ENCODE peak calls at places on chromosomes 12 and 14, in five cellular contexts. V, L, E, B and J are unnamed samples.

GRCh38 chr14:95045255-95045701 is 112.1 kb downstream of the DICER1 start:
- DNase-seq in V (no peak), L (no peak), E (no peak), B (no peak), J (no peak)

GRCh38 chr14:56322531-56322930 is 204.3 kb downstream of the PELI2 start:
- DNase-seq in V (no peak), L (no peak), E (peak; percentile 17), B (no peak), J (no peak)

GRCh38 chr12:109497675-109498074 is 20.2 kb downstream of the UBE3B start:
- DNase-seq in V (no peak), L (no peak), E (peak; percentile 79), B (no peak), J (no peak)

GRCh38 chr14:24996930-24997329 is 53.0 kb downstream of the STXBP6 start:
- DNase-seq in V (no peak), L (no peak), E (no peak), B (no peak), J (no peak)

GRCh38 chr14:23175823-23176222 is 7.6 kb downstream of the SLC7A8 start:
- DNase-seq in V (no peak), L (no peak), E (peak; percentile 20), B (no peak), J (no peak)

GRCh38 chr14:60647081-60647836 is 2.0 kb downstream of the SIX1 start:
- DNase-seq in V (peak; percentile 75), L (no peak), E (peak; percentile 69), B (no peak), J (no peak)

GRCh38 chr14:21476526-21476924 is 234 bp downstream of the RAB2B start:
- DNase-seq in V (no peak), L (peak; percentile 95), E (no peak), B (peak; percentile 94), J (peak; percentile 90)

GRCh38 chr14:68722968-68723577 is 69.8 kb downstream of the ZFP36L1 start:
- DNase-seq in V (no peak), L (no peak), E (no peak), B (no peak), J (no peak)

GRCh38 chr14:72916174-72916573 is 10.1 kb upstream of the DCAF4 start:
- DNase-seq in V (no peak), L (no peak), E (peak; percentile 20), B (no peak), J (no peak)

GRCh38 chr14:41668346-41668745 is 61.7 kb downstream of the LRFN5 start:
- DNase-seq in V (no peak), L (no peak), E (no peak), B (no peak), J (no peak)

GRCh38 chr12:126069549-126070165 is 1004.4 kb downstream of the AACS start:
- DNase-seq in V (no peak), L (no peak), E (peak; percentile 13), B (peak; percentile 33), J (no peak)

GRCh38 chr12:13234045-13234641 is 37.6 kb downstream of the EMP1 start:
- DNase-seq in V (peak; percentile 70), L (no peak), E (peak; percentile 70), B (no peak), J (no peak)

GRCh38 chr14:88562831-88563686 is at the start of gene ZC3H14:
- DNase-seq in V (peak; percentile 74), L (peak; percentile 95), E (peak; percentile 80), B (peak; percentile 92), J (peak; percentile 93)

GRCh38 chr12:23204933-23205778 is 580.2 kb downstream of the ETNK1 start:
- DNase-seq in V (no peak), L (no peak), E (peak; percentile 67), B (no peak), J (no peak)

GRCh38 chr12:82757059-82757458 is 70.4 kb downstream of the TMTC2 start:
- DNase-seq in V (no peak), L (no peak), E (no peak), B (no peak), J (no peak)

GRCh38 chr12:62656576-62657362 is 190.1 kb downstream of the MON2 start:
- DNase-seq in V (no peak), L (no peak), E (no peak), B (no peak), J (no peak)

GRCh38 chr12:58298793-58299192 is 357.4 kb downstream of the ATP23 start:
- DNase-seq in V (no peak), L (no peak), E (no peak), B (no peak), J (no peak)

GRCh38 chr12:30700216-30700900 is 4.7 kb upstream of the IPO8 start:
- DNase-seq in V (no peak), L (no peak), E (peak; percentile 23), B (no peak), J (no peak)

GRCh38 chr12:109877504-109878246 is 2.7 kb downstream of the GLTP start:
- DNase-seq in V (no peak), L (no peak), E (no peak), B (no peak), J (no peak)

GRCh38 chr12:1827806-1828805 is 7.7 kb downstream of the LRTM2 start:
- DNase-seq in V (no peak), L (peak; percentile 54), E (no peak), B (peak; percentile 15), J (no peak)

GRCh38 chr14:104895207-104895785 is 29.4 kb upstream of the PLD4 start:
- DNase-seq in V (no peak), L (no peak), E (no peak), B (no peak), J (peak; percentile 51)

GRCh38 chr12:13613297-13613696 is 368.1 kb downstream of the GRIN2B start:
- DNase-seq in V (no peak), L (no peak), E (no peak), B (no peak), J (no peak)

GRCh38 chr12:3632256-3633240 is 120.4 kb downstream of the CRACR2A start:
- DNase-seq in V (no peak), L (no peak), E (no peak), B (no peak), J (no peak)

GRCh38 chr12:65878540-65878939 is 54.3 kb downstream of the HMGA2 start:
- DNase-seq in V (no peak), L (no peak), E (no peak), B (no peak), J (no peak)

GRCh38 chr12:65962921-65963883 is 138.9 kb downstream of the HMGA2 start:
- DNase-seq in V (peak; percentile 20), L (no peak), E (no peak), B (no peak), J (peak; percentile 34)

GRCh38 chr12:114741940-114742339 is 58.0 kb upstream of the TBX3 start:
- DNase-seq in V (no peak), L (no peak), E (no peak), B (no peak), J (no peak)

GRCh38 chr14:76194327-76194726 is 42.6 kb downstream of the GPATCH2L start:
- DNase-seq in V (no peak), L (no peak), E (no peak), B (no peak), J (no peak)